ENCODE peak calls at places on chromosomes 3 and 15, in seven cellular contexts. One of them, this sample, is unnamed.

GRCh38 chr3:108473711-108474110 is 36.7 kb downstream of the MYH15 start:
- DNase-seq in GM20000: no peak
- DNase-seq in cardiac fibroblast: no peak
- DNase-seq in RWPE1: no peak
- DNase-seq in HL-60: no peak
- DNase-seq in left ventricle myocardium inferior: no peak
- DNase-seq in choroid plexus epithelial cell: no peak
- DNase-seq in this sample: no peak

GRCh38 chr15:99249270-99249817 is at the start of gene TTC23:
- DNase-seq in choroid plexus epithelial cell: peak; percentile 91
- DNase-seq in HL-60: peak; percentile 25
- DNase-seq in RWPE1: peak; percentile 84
- DNase-seq in left ventricle myocardium inferior: no peak
- DNase-seq in cardiac fibroblast: peak; percentile 90
- DNase-seq in GM20000: no peak
- DNase-seq in this sample: no peak

GRCh38 chr3:69770219-69770618 is 31.0 kb downstream of the MITF start:
- DNase-seq in GM20000: no peak
- DNase-seq in cardiac fibroblast: no peak
- DNase-seq in choroid plexus epithelial cell: peak; percentile 55
- DNase-seq in RWPE1: peak; percentile 68
- DNase-seq in HL-60: no peak
- DNase-seq in left ventricle myocardium inferior: no peak
- DNase-seq in this sample: no peak

GRCh38 chr3:73451276-73451973 is 173.3 kb downstream of the PDZRN3 start:
- DNase-seq in choroid plexus epithelial cell: no peak
- DNase-seq in cardiac fibroblast: no peak
- DNase-seq in left ventricle myocardium inferior: no peak
- DNase-seq in RWPE1: no peak
- DNase-seq in HL-60: no peak
- DNase-seq in GM20000: no peak
- DNase-seq in this sample: no peak

GRCh38 chr3:18134386-18135082 is 290.6 kb downstream of the SATB1 start:
- DNase-seq in RWPE1: peak; percentile 33
- DNase-seq in cardiac fibroblast: peak; percentile 60
- DNase-seq in GM20000: no peak
- DNase-seq in choroid plexus epithelial cell: peak; percentile 76
- DNase-seq in HL-60: no peak
- DNase-seq in left ventricle myocardium inferior: no peak
- DNase-seq in this sample: no peak

GRCh38 chr3:52649461-52650210 is 36.1 kb downstream of the PBRM1 start:
- DNase-seq in GM20000: no peak
- DNase-seq in left ventricle myocardium inferior: no peak
- DNase-seq in RWPE1: no peak
- DNase-seq in choroid plexus epithelial cell: peak; percentile 13
- DNase-seq in cardiac fibroblast: peak; percentile 54
- DNase-seq in HL-60: no peak
- DNase-seq in this sample: no peak

GRCh38 chr3:178181784-178182183 is 354.5 kb upstream of the KCNMB2 start:
- DNase-seq in choroid plexus epithelial cell: no peak
- DNase-seq in left ventricle myocardium inferior: no peak
- DNase-seq in HL-60: no peak
- DNase-seq in GM20000: no peak
- DNase-seq in cardiac fibroblast: no peak
- DNase-seq in RWPE1: no peak
- DNase-seq in this sample: no peak

GRCh38 chr3:49377483-49377882 is 19.3 kb upstream of the GPX1 start:
- DNase-seq in HL-60: peak; percentile 49
- DNase-seq in cardiac fibroblast: peak; percentile 35
- DNase-seq in choroid plexus epithelial cell: peak; percentile 42
- DNase-seq in left ventricle myocardium inferior: no peak
- DNase-seq in GM20000: no peak
- DNase-seq in RWPE1: no peak
- DNase-seq in this sample: no peak

GRCh38 chr3:178386880-178387279 is 149.4 kb upstream of the KCNMB2 start:
- DNase-seq in left ventricle myocardium inferior: no peak
- DNase-seq in choroid plexus epithelial cell: no peak
- DNase-seq in GM20000: no peak
- DNase-seq in HL-60: no peak
- DNase-seq in RWPE1: no peak
- DNase-seq in cardiac fibroblast: no peak
- DNase-seq in this sample: no peak

GRCh38 chr3:69962053-69962452 is 37.5 kb upstream of the SAMMSON start:
- DNase-seq in choroid plexus epithelial cell: no peak
- DNase-seq in GM20000: no peak
- DNase-seq in RWPE1: no peak
- DNase-seq in left ventricle myocardium inferior: no peak
- DNase-seq in cardiac fibroblast: no peak
- DNase-seq in HL-60: no peak
- DNase-seq in this sample: no peak

GRCh38 chr15:49645937-49646336 is 25.1 kb downstream of the DTWD1 start:
- DNase-seq in GM20000: no peak
- DNase-seq in cardiac fibroblast: peak; percentile 51
- DNase-seq in left ventricle myocardium inferior: no peak
- DNase-seq in RWPE1: peak; percentile 32
- DNase-seq in HL-60: no peak
- DNase-seq in choroid plexus epithelial cell: peak; percentile 90
- DNase-seq in this sample: no peak

GRCh38 chr15:97902140-97902780 is 58.2 kb upstream of the ARRDC4 start:
- DNase-seq in RWPE1: peak; percentile 41
- DNase-seq in HL-60: no peak
- DNase-seq in left ventricle myocardium inferior: no peak
- DNase-seq in cardiac fibroblast: peak; percentile 6
- DNase-seq in GM20000: no peak
- DNase-seq in choroid plexus epithelial cell: peak; percentile 1
- DNase-seq in this sample: no peak

GRCh38 chr3:197224034-197224444 is 74.4 kb downstream of the DLG1 start:
- DNase-seq in RWPE1: peak; percentile 49
- DNase-seq in GM20000: peak; percentile 33
- DNase-seq in choroid plexus epithelial cell: peak; percentile 76
- DNase-seq in left ventricle myocardium inferior: no peak
- DNase-seq in HL-60: peak; percentile 28
- DNase-seq in cardiac fibroblast: peak; percentile 74
- DNase-seq in this sample: no peak

GRCh38 chr15:75891895-75892294 is 11.8 kb upstream of the FBXO22 start:
- DNase-seq in choroid plexus epithelial cell: peak; percentile 96
- DNase-seq in GM20000: no peak
- DNase-seq in HL-60: no peak
- DNase-seq in RWPE1: peak; percentile 46
- DNase-seq in cardiac fibroblast: peak; percentile 77
- DNase-seq in left ventricle myocardium inferior: no peak
- DNase-seq in this sample: no peak

GRCh38 chr15:95394186-95395067 is 936.1 kb upstream of the NR2F2 start:
- DNase-seq in GM20000: no peak
- DNase-seq in left ventricle myocardium inferior: no peak
- DNase-seq in cardiac fibroblast: peak; percentile 68
- DNase-seq in RWPE1: no peak
- DNase-seq in HL-60: no peak
- DNase-seq in choroid plexus epithelial cell: peak; percentile 81
- DNase-seq in this sample: no peak

GRCh38 chr3:106514431-106514830 is 645.6 kb upstream of the CBLB start:
- DNase-seq in cardiac fibroblast: no peak
- DNase-seq in GM20000: no peak
- DNase-seq in HL-60: no peak
- DNase-seq in left ventricle myocardium inferior: no peak
- DNase-seq in choroid plexus epithelial cell: no peak
- DNase-seq in RWPE1: no peak
- DNase-seq in this sample: no peak

GRCh38 chr3:154345422-154346122 is 21.3 kb upstream of the DHX36 start:
- DNase-seq in left ventricle myocardium inferior: no peak
- DNase-seq in cardiac fibroblast: no peak
- DNase-seq in choroid plexus epithelial cell: no peak
- DNase-seq in HL-60: no peak
- DNase-seq in GM20000: no peak
- DNase-seq in RWPE1: no peak
- DNase-seq in this sample: no peak

GRCh38 chr3:99232696-99233095 is 331.2 kb upstream of the DCBLD2 start:
- DNase-seq in choroid plexus epithelial cell: no peak
- DNase-seq in left ventricle myocardium inferior: no peak
- DNase-seq in HL-60: no peak
- DNase-seq in RWPE1: no peak
- DNase-seq in GM20000: no peak
- DNase-seq in cardiac fibroblast: no peak
- DNase-seq in this sample: no peak

GRCh38 chr3:174957581-174958001 is 98.5 kb downstream of the NAALADL2 start:
- DNase-seq in choroid plexus epithelial cell: peak; percentile 51
- DNase-seq in RWPE1: peak; percentile 14
- DNase-seq in cardiac fibroblast: peak; percentile 37
- DNase-seq in HL-60: no peak
- DNase-seq in GM20000: no peak
- DNase-seq in left ventricle myocardium inferior: no peak
- DNase-seq in this sample: no peak

GRCh38 chr3:193962986-193963683 is 172.8 kb upstream of the HES1 start:
- DNase-seq in GM20000: no peak
- DNase-seq in RWPE1: no peak
- DNase-seq in left ventricle myocardium inferior: no peak
- DNase-seq in cardiac fibroblast: no peak
- DNase-seq in choroid plexus epithelial cell: no peak
- DNase-seq in HL-60: no peak
- DNase-seq in this sample: no peak

GRCh38 chr3:123071146-123071545 is 4.3 kb downstream of the PDIA5 start:
- DNase-seq in choroid plexus epithelial cell: no peak
- DNase-seq in GM20000: no peak
- DNase-seq in HL-60: peak; percentile 35
- DNase-seq in RWPE1: no peak
- DNase-seq in cardiac fibroblast: peak; percentile 44
- DNase-seq in left ventricle myocardium inferior: no peak
- DNase-seq in this sample: no peak
- TF ChIP-seq CTCF in choroid plexus epithelial cell: peak; percentile 38
- TF ChIP-seq CTCF in GM20000: no peak
- TF ChIP-seq CTCF in HL-60: no peak
- TF ChIP-seq CTCF in RWPE1: no peak
- TF ChIP-seq CTCF in cardiac fibroblast: peak; percentile 25
- TF ChIP-seq CTCF in left ventricle myocardium inferior: no peak
- TF ChIP-seq CTCF in this sample: no peak

GRCh38 chr3:187146389-187146788 is 7.1 kb upstream of the RPL39L start:
- DNase-seq in HL-60: no peak
- DNase-seq in GM20000: no peak
- DNase-seq in left ventricle myocardium inferior: no peak
- DNase-seq in cardiac fibroblast: no peak
- DNase-seq in RWPE1: no peak
- DNase-seq in choroid plexus epithelial cell: no peak
- DNase-seq in this sample: no peak

GRCh38 chr3:187150186-187150585 is 10.9 kb upstream of the RPL39L start:
- DNase-seq in GM20000: no peak
- DNase-seq in left ventricle myocardium inferior: no peak
- DNase-seq in RWPE1: no peak
- DNase-seq in HL-60: no peak
- DNase-seq in cardiac fibroblast: no peak
- DNase-seq in choroid plexus epithelial cell: no peak
- DNase-seq in this sample: no peak

DNA sequence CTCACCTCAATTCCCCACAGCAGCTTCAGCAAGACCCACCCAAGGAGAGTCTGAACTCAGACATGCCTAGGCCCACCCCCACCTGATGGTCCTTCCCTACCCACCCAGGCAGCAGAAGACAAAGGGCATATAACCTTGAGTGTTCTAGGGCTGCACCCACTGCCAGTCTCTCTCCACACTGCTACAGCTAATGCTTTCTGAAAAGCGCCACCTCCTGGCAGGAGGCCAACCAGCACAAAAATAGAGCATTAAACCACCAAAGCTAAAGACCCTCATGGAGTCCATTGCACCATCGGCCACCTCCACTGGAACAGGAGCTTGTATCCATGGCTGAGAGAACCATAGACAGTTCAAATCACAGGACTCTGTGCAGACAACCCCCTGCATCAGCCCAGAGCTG is 11.3 kb upstream of the RPL39L start:
- DNase-seq in RWPE1: no peak
- DNase-seq in left ventricle myocardium inferior: no peak
- DNase-seq in HL-60: peak; percentile 16
- DNase-seq in choroid plexus epithelial cell: no peak
- DNase-seq in GM20000: peak; percentile 21
- DNase-seq in cardiac fibroblast: no peak
- DNase-seq in this sample: no peak
- TF ChIP-seq CTCF in RWPE1: no peak
- TF ChIP-seq CTCF in left ventricle myocardium inferior: no peak
- TF ChIP-seq CTCF in HL-60: no peak
- TF ChIP-seq CTCF in choroid plexus epithelial cell: peak; percentile 20
- TF ChIP-seq CTCF in GM20000: peak; percentile 72
- TF ChIP-seq CTCF in cardiac fibroblast: no peak
- TF ChIP-seq CTCF in this sample: no peak

DNA sequence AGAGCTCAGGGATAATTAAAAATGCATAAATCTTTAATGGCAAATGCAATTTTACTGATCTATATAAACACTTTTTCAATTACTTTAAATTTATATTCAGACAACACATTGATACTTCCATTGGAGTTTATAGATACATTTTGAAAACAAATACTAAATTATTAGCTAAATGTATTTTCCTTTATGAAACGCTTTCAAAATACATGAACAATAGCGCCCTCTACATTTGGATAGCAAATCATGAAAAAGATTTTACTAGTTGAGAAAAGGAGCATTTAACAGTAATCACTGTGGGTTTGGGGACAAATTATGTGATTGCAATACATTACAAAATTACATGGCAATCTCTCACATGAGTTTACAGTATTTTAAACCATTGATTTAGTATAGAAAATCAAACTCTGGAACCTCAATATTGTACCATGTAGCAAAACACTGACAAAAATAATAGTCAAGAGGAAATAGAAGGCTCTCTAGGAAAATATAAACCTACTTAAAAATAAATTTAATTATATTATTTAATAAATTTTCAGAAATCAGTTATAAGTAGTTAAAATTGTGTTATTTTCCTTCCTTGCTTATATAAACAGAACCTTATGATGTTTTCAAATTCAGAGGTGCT is 207.9 kb downstream of the ZIC1 start:
- DNase-seq in GM20000: no peak
- DNase-seq in RWPE1: no peak
- DNase-seq in cardiac fibroblast: peak; percentile 33
- DNase-seq in choroid plexus epithelial cell: peak; percentile 73
- DNase-seq in HL-60: no peak
- DNase-seq in left ventricle myocardium inferior: no peak
- DNase-seq in this sample: no peak
- TF ChIP-seq CTCF in GM20000: peak; percentile 14
- TF ChIP-seq CTCF in RWPE1: peak; percentile 23
- TF ChIP-seq CTCF in cardiac fibroblast: peak; percentile 34
- TF ChIP-seq CTCF in choroid plexus epithelial cell: peak; percentile 57
- TF ChIP-seq CTCF in HL-60: peak; percentile 6
- TF ChIP-seq CTCF in left ventricle myocardium inferior: peak; percentile 57
- TF ChIP-seq CTCF in this sample: no peak

GRCh38 chr15:38650384-38650783 is 85.8 kb upstream of the RASGRP1 start:
- DNase-seq in left ventricle myocardium inferior: no peak
- DNase-seq in cardiac fibroblast: no peak
- DNase-seq in GM20000: no peak
- DNase-seq in HL-60: no peak
- DNase-seq in choroid plexus epithelial cell: no peak
- DNase-seq in RWPE1: no peak
- DNase-seq in this sample: no peak

GRCh38 chr15:38646716-38647115 is 82.1 kb upstream of the RASGRP1 start:
- DNase-seq in RWPE1: no peak
- DNase-seq in cardiac fibroblast: no peak
- DNase-seq in left ventricle myocardium inferior: no peak
- DNase-seq in GM20000: no peak
- DNase-seq in choroid plexus epithelial cell: no peak
- DNase-seq in HL-60: no peak
- DNase-seq in this sample: no peak

GRCh38 chr15:38650936-38651327 is 86.3 kb upstream of the RASGRP1 start:
- DNase-seq in left ventricle myocardium inferior: no peak
- DNase-seq in GM20000: no peak
- DNase-seq in cardiac fibroblast: no peak
- DNase-seq in RWPE1: no peak
- DNase-seq in choroid plexus epithelial cell: no peak
- DNase-seq in HL-60: peak; percentile 18
- DNase-seq in this sample: no peak

GRCh38 chr15:38648116-38648843 is 83.7 kb upstream of the RASGRP1 start:
- DNase-seq in RWPE1: peak; percentile 43
- DNase-seq in cardiac fibroblast: peak; percentile 8
- DNase-seq in choroid plexus epithelial cell: no peak
- DNase-seq in GM20000: no peak
- DNase-seq in left ventricle myocardium inferior: no peak
- DNase-seq in HL-60: peak; percentile 35
- DNase-seq in this sample: no peak

GRCh38 chr15:38647683-38648082 is 83.1 kb upstream of the RASGRP1 start:
- DNase-seq in choroid plexus epithelial cell: peak; percentile 52
- DNase-seq in left ventricle myocardium inferior: no peak
- DNase-seq in cardiac fibroblast: peak; percentile 27
- DNase-seq in RWPE1: peak; percentile 71
- DNase-seq in GM20000: no peak
- DNase-seq in HL-60: no peak
- DNase-seq in this sample: no peak
- TF ChIP-seq CTCF in choroid plexus epithelial cell: peak; percentile 62
- TF ChIP-seq CTCF in left ventricle myocardium inferior: peak; percentile 46
- TF ChIP-seq CTCF in cardiac fibroblast: peak; percentile 52
- TF ChIP-seq CTCF in RWPE1: peak; percentile 41
- TF ChIP-seq CTCF in GM20000: no peak
- TF ChIP-seq CTCF in HL-60: no peak
- TF ChIP-seq CTCF in this sample: peak; percentile 28

This sample was measured in breast epithelium.